ENCODE peak calls at places on chromosomes 3 and 15, in four cellular contexts. C, Q, X and V are unnamed samples.

GRCh38 chr3:12984023-12984823 is 89.0 kb downstream of the IQSEC1 start:
- DNase-seq in C (peak), Q (peak), X (no peak), V (peak)

GRCh38 chr3:127158614-127159221 is 34.2 kb upstream of the PRR23E start:
- DNase-seq in C (no peak), Q (peak), X (no peak), V (no peak)

GRCh38 chr15:73602992-73603391 is 30.2 kb downstream of the NPTN start:
- DNase-seq in C (no peak), Q (no peak), X (no peak), V (no peak)

GRCh38 chr3:149809694-149810093 is 3.3 kb upstream of the RNF13 start:
- DNase-seq in C (no peak), Q (no peak), X (no peak), V (no peak)

GRCh38 chr15:70127288-70127746 is 29.6 kb upstream of the TLE3 start:
- DNase-seq in C (peak), Q (no peak), X (no peak), V (no peak)

GRCh38 chr15:42759093-42759492 is 22.2 kb upstream of the CDAN1 start:
- DNase-seq in C (no peak), Q (no peak), X (no peak), V (no peak)

GRCh38 chr15:74040115-74040850 is 42.1 kb downstream of the GOLGA6A start:
- DNase-seq in C (no peak), Q (no peak), X (no peak), V (no peak)

GRCh38 chr3:77467702-77468407 is 428.0 kb downstream of the ROBO2 start:
- DNase-seq in C (no peak), Q (no peak), X (no peak), V (no peak)

GRCh38 chr15:59523702-59524101 is 85.7 kb downstream of the FAM81A start:
- DNase-seq in C (no peak), Q (no peak), X (no peak), V (no peak)

GRCh38 chr15:74373731-74374647 is 6.5 kb upstream of the CYP11A1 start:
- DNase-seq in C (peak), Q (peak), X (no peak), V (peak)

GRCh38 chr3:112671930-112672715 is 31.2 kb upstream of the CCDC80 start:
- DNase-seq in C (no peak), Q (peak), X (no peak), V (no peak)

GRCh38 chr15:70375586-70375985 is 277.9 kb upstream of the TLE3 start:
- DNase-seq in C (no peak), Q (no peak), X (no peak), V (no peak)

GRCh38 chr15:63191895-63192603 is 2.6 kb downstream of the RAB8B start:
- DNase-seq in C (no peak), Q (peak), X (peak), V (no peak)

GRCh38 chr15:42511010-42511396 is 15.6 kb downstream of the SNAP23 start:
- DNase-seq in C (no peak), Q (no peak), X (no peak), V (no peak)

GRCh38 chr3:129597087-129597791 is 9.2 kb downstream of the PLXND1 start:
- DNase-seq in C (no peak), Q (peak), X (no peak), V (no peak)

GRCh38 chr3:105354429-105354828 is 12.3 kb upstream of the ALCAM start:
- DNase-seq in C (no peak), Q (no peak), X (no peak), V (no peak)

GRCh38 chr3:195366200-195366910 is 76.5 kb downstream of the ACAP2 start:
- DNase-seq in C (no peak), Q (no peak), X (no peak), V (no peak)

GRCh38 chr3:112761062-112761638 is 85.5 kb downstream of the CD200R1L start:
- DNase-seq in C (no peak), Q (no peak), X (no peak), V (no peak)

GRCh38 chr15:32828507-32829186 is 110.8 kb downstream of the GREM1 start:
- DNase-seq in C (no peak), Q (no peak), X (no peak), V (no peak)

GRCh38 chr15:69117431-69117841 is 43.0 kb upstream of the GLCE start:
- DNase-seq in C (no peak), Q (peak), X (no peak), V (peak)
- TF ChIP-seq NFIC in C (no peak), Q (no peak), X (no peak), V (no peak)

GRCh38 chr15:91140561-91140960 is 40.5 kb downstream of the SV2B start:
- DNase-seq in C (no peak), Q (no peak), X (no peak), V (no peak)

GRCh38 chr15:91136386-91136923 is 36.4 kb downstream of the SV2B start:
- DNase-seq in C (no peak), Q (no peak), X (no peak), V (no peak)

GRCh38 chr15:91132079-91132478 is 32.0 kb downstream of the SV2B start:
- DNase-seq in C (peak), Q (no peak), X (no peak), V (no peak)

GRCh38 chr15:91133511-91133910 is 33.5 kb downstream of the SV2B start:
- DNase-seq in C (no peak), Q (no peak), X (no peak), V (no peak)

GRCh38 chr15:91135201-91136130 is 35.4 kb downstream of the SV2B start:
- DNase-seq in C (no peak), Q (no peak), X (peak), V (no peak)
- TF ChIP-seq NFIC in C (no peak), Q (no peak), X (peak), V (no peak)

GRCh38 chr3:72174043-72174442 is 389.1 kb upstream of the PROK2 start:
- DNase-seq in C (no peak), Q (no peak), X (no peak), V (no peak)

GRCh38 chr3:72171946-72172345 is 387.0 kb upstream of the PROK2 start:
- DNase-seq in C (no peak), Q (no peak), X (no peak), V (no peak)

GRCh38 chr3:72169561-72170472 is 384.9 kb upstream of the PROK2 start:
- DNase-seq in C (no peak), Q (peak), X (no peak), V (no peak)

GRCh38 chr3:72169120-72169519 is 384.2 kb upstream of the PROK2 start:
- DNase-seq in C (no peak), Q (no peak), X (no peak), V (no peak)

DNA sequence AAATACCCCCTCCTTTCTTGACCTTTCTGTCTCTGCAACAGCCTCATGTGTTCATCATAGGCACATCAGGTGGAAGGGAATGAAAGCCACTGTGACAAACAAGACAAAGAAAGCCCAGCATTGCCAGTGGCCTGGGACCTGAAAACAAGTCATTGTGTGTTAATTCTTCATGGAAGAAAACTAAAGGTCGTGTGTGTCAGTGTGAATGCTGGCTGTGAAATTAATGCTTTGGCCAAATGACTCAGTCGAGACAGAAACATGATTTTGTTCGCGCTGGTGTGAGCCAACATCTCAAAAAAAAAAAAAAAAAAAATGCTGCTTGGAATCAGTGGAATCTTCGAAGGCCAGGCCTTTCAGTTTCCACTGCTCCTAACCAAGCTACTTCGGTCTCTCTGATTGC is 386.5 kb upstream of the PROK2 start:
- DNase-seq in C (no peak), Q (no peak), X (no peak), V (no peak)
- TF ChIP-seq NFIC in C (no peak), Q (no peak), X (no peak), V (no peak)

GRCh38 chr3:50639055-50639494 is 22.1 kb downstream of the MAPKAPK3 start:
- DNase-seq in C (no peak), Q (no peak), X (no peak), V (no peak)
- TF ChIP-seq NFIC in C (no peak), Q (no peak), X (no peak), V (no peak)

GRCh38 chr3:51983578-51984268 is 388 bp downstream of the ACY1 start:
- DNase-seq in C (no peak), Q (peak), X (no peak), V (no peak)

GRCh38 chr3:51985063-51985462 is 1.7 kb downstream of the ACY1 start:
- DNase-seq in C (no peak), Q (no peak), X (no peak), V (no peak)

GRCh38 chr3:51988286-51989146 is 5.2 kb downstream of the ACY1 start:
- DNase-seq in C (no peak), Q (no peak), X (no peak), V (no peak)

GRCh38 chr3:51984269-51984647 is 923 bp downstream of the ACY1 start:
- DNase-seq in C (no peak), Q (no peak), X (no peak), V (no peak)

GRCh38 chr3:51985971-51986947 is 2.9 kb downstream of the ACY1 start:
- DNase-seq in C (no peak), Q (peak), X (no peak), V (no peak)
- TF ChIP-seq NFIC in C (no peak), Q (no peak), X (no peak), V (no peak)

GRCh38 chr15:47820780-47821319 is 103.5 kb downstream of the SEMA6D start:
- DNase-seq in C (no peak), Q (no peak), X (no peak), V (no peak)
- TF ChIP-seq NFIC in C (no peak), Q (no peak), X (no peak), V (no peak)

DNA sequence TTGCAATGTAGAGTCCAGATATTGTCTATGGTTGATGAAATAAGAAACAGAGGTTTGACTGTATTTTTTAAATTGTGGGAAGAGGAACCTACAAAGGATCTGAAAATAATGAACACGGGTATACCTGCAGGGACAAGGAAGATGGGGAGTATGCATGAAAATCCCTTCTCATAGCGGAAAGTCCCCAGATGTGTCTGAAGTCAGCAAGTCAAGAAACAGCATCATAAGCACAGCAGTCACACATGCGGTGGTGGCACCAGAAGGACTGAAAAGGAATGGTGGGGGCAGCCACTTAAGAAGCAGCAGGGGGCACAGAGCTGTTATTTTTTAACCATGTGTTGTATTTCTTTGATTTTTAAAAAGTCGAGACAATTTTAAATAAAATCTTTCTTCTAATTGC is 4.7 kb downstream of the MRPS11 start:
- DNase-seq in C (no peak), Q (no peak), X (peak), V (no peak)
- TF ChIP-seq NFIC in C (no peak), Q (no peak), X (no peak), V (no peak)

DNA sequence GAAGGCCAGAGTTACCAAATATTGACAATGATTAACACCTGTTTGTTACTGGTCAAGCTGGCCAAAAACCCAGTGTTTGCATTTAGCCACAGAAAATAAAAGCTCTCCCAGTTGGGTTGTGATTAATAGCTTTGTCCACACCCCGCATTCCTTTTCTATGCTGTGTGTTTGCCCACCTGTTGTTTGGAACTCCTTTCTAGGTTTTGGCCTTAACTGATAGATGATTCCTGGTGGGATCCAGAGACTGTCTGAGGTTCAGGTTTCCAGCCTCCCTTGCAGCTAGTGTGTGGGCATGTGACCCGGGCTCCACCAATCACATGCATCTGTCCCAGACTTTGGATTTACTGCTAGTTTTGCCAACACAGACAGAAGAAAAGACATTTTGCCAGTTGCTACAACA is 83.8 kb downstream of the PTPRG start:
- DNase-seq in C (peak), Q (no peak), X (no peak), V (no peak)
- TF ChIP-seq NFIC in C (peak), Q (no peak), X (no peak), V (no peak)

GRCh38 chr3:137360531-137361201 is 402.9 kb downstream of the IL20RB start:
- DNase-seq in C (no peak), Q (no peak), X (no peak), V (no peak)
- TF ChIP-seq NFIC in C (no peak), Q (no peak), X (no peak), V (no peak)